ENCODE peak calls at places on chromosomes 16 and 17, in five cellular contexts. T is H1, H is A549, B is K562, Z is HepG2. V is an unnamed sample.

GRCh38 chr16:70635356-70636016 is 10.9 kb upstream of the IL34 start:
- DNase-seq in T (no peak), H (no peak), B (no peak), Z (no peak), V (peak; percentile 84)

GRCh38 chr17:27323538-27324212 is 29.8 kb downstream of the WSB1 start:
- DNase-seq in T (no peak), H (peak; percentile 69), B (peak; percentile 53), Z (peak; percentile 77), V (peak; percentile 16)

GRCh38 chr17:3963214-3964201 is 729 bp downstream of the ATP2A3 start:
- DNase-seq in T (no peak), H (no peak), B (peak; percentile 36), Z (no peak), V (no peak)

GRCh38 chr16:70752381-70752780 is 48.6 kb downstream of the VAC14 start:
- DNase-seq in T (no peak), H (no peak), B (no peak), Z (no peak), V (no peak)

GRCh38 chr17:10646393-10646990 is 10.6 kb downstream of the MYH3 start:
- DNase-seq in T (no peak), H (peak; percentile 74), B (peak; percentile 47), Z (peak; percentile 58), V (peak; percentile 70)

GRCh38 chr16:7653746-7654145 is 321.1 kb downstream of the RBFOX1 start:
- DNase-seq in T (no peak), H (no peak), B (no peak), Z (no peak), V (no peak)

GRCh38 chr17:80491478-80492342 is 15.3 kb upstream of the NPTX1 start:
- DNase-seq in T (no peak), H (peak; percentile 62), B (no peak), Z (peak; percentile 89), V (no peak)

GRCh38 chr17:68972119-68972704 is 17.0 kb upstream of the ABCA8 start:
- DNase-seq in T (no peak), H (peak; percentile 20), B (no peak), Z (peak; percentile 43), V (peak; percentile 36)

GRCh38 chr16:65500919-65501318 is 379.1 kb upstream of the CDH11 start:
- DNase-seq in T (no peak), H (no peak), B (no peak), Z (no peak), V (no peak)
- TF ChIP-seq MAFK in T (no peak), H (no peak), B (no peak), Z (no peak), V (no peak)

GRCh38 chr17:82703935-82704865 is 5.7 kb upstream of the RAB40B start:
- DNase-seq in T (no peak), H (no peak), B (no peak), Z (peak; percentile 69), V (no peak)
- TF ChIP-seq MAFK in T (no peak), H (no peak), B (no peak), Z (peak; percentile 28), V (no peak)

GRCh38 chr17:55413825-55414489 is 7.7 kb downstream of the MMD start:
- DNase-seq in T (no peak), H (no peak), B (no peak), Z (no peak), V (no peak)
- TF ChIP-seq MAFK in T (no peak), H (no peak), B (no peak), Z (no peak), V (no peak)

DNA sequence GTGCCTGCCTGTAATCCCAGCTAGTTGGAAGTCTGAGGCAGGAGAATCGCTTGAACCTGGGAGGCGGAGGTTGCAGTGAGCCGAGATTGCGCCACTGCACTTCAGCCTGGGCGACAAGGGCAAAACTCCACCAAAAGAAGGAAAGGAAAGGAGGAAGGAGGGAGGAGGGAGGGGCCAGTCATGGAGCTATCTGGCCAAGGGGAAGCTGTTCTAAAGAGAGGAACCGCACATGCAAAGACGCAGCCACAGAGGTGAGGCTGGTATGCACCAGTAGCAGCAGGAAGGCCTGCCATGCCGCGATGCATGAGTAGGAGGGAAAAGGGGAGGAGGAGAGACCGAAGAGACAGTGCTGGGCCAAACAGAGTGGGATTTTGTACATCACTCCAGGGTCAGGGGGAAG is 35.9 kb downstream of the HSBP1 start:
- DNase-seq in T (no peak), H (no peak), B (no peak), Z (no peak), V (no peak)
- TF ChIP-seq MAFK in T (no peak), H (no peak), B (no peak), Z (no peak), V (no peak)

GRCh38 chr16:67184453-67185002 is 765 bp upstream of the MATCAP1 start:
- DNase-seq in T (no peak), H (peak; percentile 40), B (no peak), Z (no peak), V (no peak)

GRCh38 chr16:67185866-67186134 is 2.0 kb upstream of the MATCAP1 start:
- DNase-seq in T (no peak), H (no peak), B (no peak), Z (no peak), V (no peak)

GRCh38 chr16:67186550-67186950 is 2.8 kb upstream of the MATCAP1 start:
- DNase-seq in T (no peak), H (no peak), B (no peak), Z (no peak), V (no peak)

GRCh38 chr16:67183627-67184452 is at the start of gene MATCAP1:
- DNase-seq in T (peak; percentile 87), H (peak; percentile 98), B (peak; percentile 98), Z (peak; percentile 99), V (peak; percentile 97)

DNA sequence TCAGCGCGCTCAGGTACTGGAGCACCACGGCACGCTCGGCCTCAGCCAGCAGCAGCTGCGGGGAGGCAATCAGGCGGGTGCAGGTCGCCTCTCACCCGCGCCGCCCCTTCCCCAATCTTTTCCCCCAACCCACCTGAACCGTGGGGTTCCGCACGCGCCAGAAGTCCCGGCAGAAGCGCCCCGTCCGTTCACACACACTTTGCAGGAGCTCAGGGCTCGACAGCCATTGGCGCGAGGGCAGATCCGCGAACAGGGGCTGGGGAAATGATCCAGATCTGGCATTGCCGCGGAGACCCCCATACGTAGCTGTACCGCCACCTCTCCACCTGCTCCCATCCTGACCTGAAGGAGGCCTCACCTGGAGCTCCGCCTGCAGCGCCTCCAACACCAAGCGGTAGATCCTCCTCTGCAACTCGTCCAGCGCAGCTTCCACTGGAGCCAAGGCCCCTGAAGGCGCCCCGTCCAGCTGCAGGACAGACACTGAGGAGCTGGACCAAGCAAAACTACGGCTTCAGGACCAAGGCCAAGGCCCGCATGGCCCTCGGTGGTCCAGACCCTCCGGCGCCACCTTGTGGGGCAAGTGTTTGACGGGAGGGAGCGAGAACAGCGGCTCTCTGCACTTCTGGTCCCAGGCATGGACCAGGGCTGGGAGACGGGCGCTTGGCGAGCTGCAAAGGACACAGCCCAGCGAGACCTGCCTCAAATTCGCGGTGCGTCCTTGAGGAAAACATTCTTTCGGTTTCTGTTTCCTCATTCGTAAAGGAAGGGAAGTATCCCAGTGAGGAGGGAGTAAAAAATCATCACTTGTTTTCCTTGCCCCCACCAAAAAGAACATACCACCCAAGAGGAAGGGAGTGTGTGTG is 1.5 kb upstream of the MATCAP1 start:
- DNase-seq in T (peak; percentile 77), H (peak; percentile 91), B (peak; percentile 71), Z (peak; percentile 86), V (peak; percentile 91)
- TF ChIP-seq MAFK in T (no peak), H (no peak), B (no peak), Z (no peak), V (no peak)

GRCh38 chr16:50570354-50570753 is 22.2 kb downstream of the NKD1 start:
- DNase-seq in T (no peak), H (no peak), B (no peak), Z (no peak), V (no peak)

GRCh38 chr16:50566336-50566962 is 18.3 kb downstream of the NKD1 start:
- DNase-seq in T (no peak), H (no peak), B (no peak), Z (no peak), V (no peak)

GRCh38 chr16:50570808-50571598 is 22.8 kb downstream of the NKD1 start:
- DNase-seq in T (no peak), H (no peak), B (no peak), Z (no peak), V (no peak)

GRCh38 chr16:50567651-50568050 is 19.5 kb downstream of the NKD1 start:
- DNase-seq in T (no peak), H (no peak), B (no peak), Z (no peak), V (no peak)

GRCh38 chr16:50568187-50568830 is 20.1 kb downstream of the NKD1 start:
- DNase-seq in T (no peak), H (no peak), B (no peak), Z (no peak), V (no peak)
- TF ChIP-seq MAFK in T (no peak), H (no peak), B (no peak), Z (no peak), V (no peak)

GRCh38 chr17:43753488-43754129 is 5.0 kb downstream of the SOST start:
- DNase-seq in T (no peak), H (no peak), B (peak; percentile 44), Z (no peak), V (peak; percentile 20)
- TF ChIP-seq MAFK in T (no peak), H (no peak), B (no peak), Z (no peak), V (no peak)

GRCh38 chr16:21645261-21645721 is 7.1 kb downstream of the IGSF6 start:
- DNase-seq in T (no peak), H (no peak), B (no peak), Z (no peak), V (peak; percentile 43)
- TF ChIP-seq MAFK in T (no peak), H (no peak), B (no peak), Z (no peak), V (no peak)

DNA sequence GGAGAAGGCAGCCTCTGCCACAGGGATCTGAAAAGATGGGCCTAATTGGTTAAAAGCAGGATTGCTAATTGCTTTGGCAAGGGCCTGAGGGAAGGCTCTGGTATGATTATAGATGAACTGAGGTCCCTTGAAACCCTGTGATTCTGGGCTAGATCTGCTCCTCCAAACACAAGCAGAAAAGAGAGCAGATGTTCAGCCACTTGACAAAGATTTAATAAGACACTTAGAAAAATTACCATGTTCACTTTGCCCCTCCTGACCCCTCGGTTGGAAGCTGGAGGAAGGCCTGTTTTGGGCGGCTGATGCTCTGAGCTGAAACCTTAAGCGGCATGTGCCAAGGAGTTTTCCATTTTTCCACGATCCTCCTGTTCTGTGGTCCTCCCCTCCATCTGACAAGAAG is 209.6 kb upstream of the MPHOSPH6 start:
- DNase-seq in T (no peak), H (no peak), B (no peak), Z (no peak), V (no peak)
- TF ChIP-seq MAFK in T (no peak), H (no peak), B (no peak), Z (no peak), V (no peak)

V was measured in IMR-90.